ENCODE peak calls at places on chromosomes 5 and 9, in five cellular contexts. One of them, this sample, is unnamed. For H3K4me1, the result is how much of the 10 kb centered on the place peaks cover.

GRCh38 chr9:127119319-127119709 is 3.1 kb downstream of the ANGPTL2 start:
- DNase-seq in CD8-positive, alpha-beta T cell: no peak
- DNase-seq in K562: no peak
- DNase-seq in ovary: no peak
- DNase-seq in transverse colon: no peak
- DNase-seq in this sample: no peak

GRCh38 chr9:15670884-15671283 is 118.0 kb downstream of the CCDC171 start:
- DNase-seq in CD8-positive, alpha-beta T cell: no peak
- DNase-seq in K562: no peak
- DNase-seq in ovary: no peak
- DNase-seq in transverse colon: no peak
- DNase-seq in this sample: no peak

GRCh38 chr5:53364098-53364497 is 116.3 kb upstream of the FST start:
- DNase-seq in CD8-positive, alpha-beta T cell: no peak
- DNase-seq in K562: no peak
- DNase-seq in ovary: no peak
- DNase-seq in transverse colon: no peak
- DNase-seq in this sample: no peak

GRCh38 chr5:126351138-126351537 is 72.1 kb upstream of the GRAMD2B start:
- DNase-seq in CD8-positive, alpha-beta T cell: no peak
- DNase-seq in K562: no peak
- DNase-seq in ovary: no peak
- DNase-seq in transverse colon: no peak
- DNase-seq in this sample: no peak

GRCh38 chr5:107743357-107744000 is 72.7 kb upstream of the EFNA5 start:
- DNase-seq in CD8-positive, alpha-beta T cell: no peak
- DNase-seq in K562: no peak
- DNase-seq in ovary: no peak
- DNase-seq in transverse colon: no peak
- DNase-seq in this sample: no peak

GRCh38 chr5:93967923-93968322 is 226.5 kb upstream of the POU5F2 start:
- DNase-seq in CD8-positive, alpha-beta T cell: no peak
- DNase-seq in K562: no peak
- DNase-seq in ovary: no peak
- DNase-seq in transverse colon: no peak
- DNase-seq in this sample: no peak

GRCh38 chr9:114039484-114039883 is 38.6 kb downstream of the AMBP start:
- DNase-seq in CD8-positive, alpha-beta T cell: no peak
- DNase-seq in K562: no peak
- DNase-seq in ovary: no peak
- DNase-seq in transverse colon: no peak
- DNase-seq in this sample: peak

GRCh38 chr5:139543423-139543991 is 17.6 kb upstream of the UBE2D2 start:
- DNase-seq in CD8-positive, alpha-beta T cell: peak
- DNase-seq in K562: peak
- DNase-seq in ovary: no peak
- DNase-seq in transverse colon: peak
- DNase-seq in this sample: peak

GRCh38 chr5:73448451-73449136 is at the start of gene FOXD1:
- DNase-seq in CD8-positive, alpha-beta T cell: no peak
- DNase-seq in K562: peak
- DNase-seq in ovary: peak
- DNase-seq in transverse colon: peak
- DNase-seq in this sample: no peak

GRCh38 chr5:42756630-42757601 is at the start of gene CCDC152:
- DNase-seq in CD8-positive, alpha-beta T cell: peak
- DNase-seq in K562: peak
- DNase-seq in ovary: peak
- DNase-seq in transverse colon: no peak
- DNase-seq in this sample: no peak

GRCh38 chr5:142861011-142861410 is 90.8 kb downstream of the ARHGAP26 start:
- DNase-seq in CD8-positive, alpha-beta T cell: no peak
- DNase-seq in K562: no peak
- DNase-seq in ovary: no peak
- DNase-seq in transverse colon: no peak
- DNase-seq in this sample: no peak

GRCh38 chr9:96203867-96204412 is 98.0 kb downstream of the HSD17B3 start:
- DNase-seq in CD8-positive, alpha-beta T cell: no peak
- DNase-seq in K562: no peak
- DNase-seq in ovary: no peak
- DNase-seq in transverse colon: no peak
- DNase-seq in this sample: no peak

GRCh38 chr5:151094054-151094858 is 13.4 kb upstream of the TNIP1 start:
- DNase-seq in CD8-positive, alpha-beta T cell: peak
- DNase-seq in K562: no peak
- DNase-seq in ovary: no peak
- DNase-seq in transverse colon: peak
- DNase-seq in this sample: no peak

GRCh38 chr5:148014276-148014675 is 49.5 kb upstream of the SPINK5 start:
- DNase-seq in CD8-positive, alpha-beta T cell: no peak
- DNase-seq in K562: no peak
- DNase-seq in ovary: no peak
- DNase-seq in transverse colon: no peak
- DNase-seq in this sample: no peak

GRCh38 chr5:136174021-136174659 is 18.8 kb downstream of the SMIM32 start:
- DNase-seq in CD8-positive, alpha-beta T cell: no peak
- DNase-seq in K562: peak
- DNase-seq in ovary: no peak
- DNase-seq in transverse colon: no peak
- DNase-seq in this sample: no peak

GRCh38 chr9:114030364-114030763 is 47.7 kb downstream of the AMBP start:
- DNase-seq in CD8-positive, alpha-beta T cell: no peak
- DNase-seq in K562: no peak
- DNase-seq in ovary: no peak
- DNase-seq in transverse colon: no peak
- DNase-seq in this sample: peak

GRCh38 chr5:76927961-76928360 is 24.9 kb upstream of the CRHBP start:
- DNase-seq in CD8-positive, alpha-beta T cell: no peak
- DNase-seq in K562: no peak
- DNase-seq in ovary: no peak
- DNase-seq in transverse colon: no peak
- DNase-seq in this sample: no peak

GRCh38 chr9:136011703-136012496 is 50.7 kb upstream of the UBAC1 start:
- DNase-seq in CD8-positive, alpha-beta T cell: no peak
- DNase-seq in K562: peak
- DNase-seq in ovary: peak
- DNase-seq in transverse colon: peak
- DNase-seq in this sample: peak

GRCh38 chr9:128587453-128587852 is 35.1 kb downstream of the SPTAN1 start:
- DNase-seq in CD8-positive, alpha-beta T cell: peak
- DNase-seq in K562: no peak
- DNase-seq in ovary: no peak
- DNase-seq in transverse colon: no peak
- DNase-seq in this sample: no peak

GRCh38 chr9:110160163-110160562 is 47.8 kb downstream of the C9orf152 start:
- DNase-seq in CD8-positive, alpha-beta T cell: no peak
- DNase-seq in K562: no peak
- DNase-seq in ovary: no peak
- DNase-seq in transverse colon: no peak
- DNase-seq in this sample: no peak

DNA sequence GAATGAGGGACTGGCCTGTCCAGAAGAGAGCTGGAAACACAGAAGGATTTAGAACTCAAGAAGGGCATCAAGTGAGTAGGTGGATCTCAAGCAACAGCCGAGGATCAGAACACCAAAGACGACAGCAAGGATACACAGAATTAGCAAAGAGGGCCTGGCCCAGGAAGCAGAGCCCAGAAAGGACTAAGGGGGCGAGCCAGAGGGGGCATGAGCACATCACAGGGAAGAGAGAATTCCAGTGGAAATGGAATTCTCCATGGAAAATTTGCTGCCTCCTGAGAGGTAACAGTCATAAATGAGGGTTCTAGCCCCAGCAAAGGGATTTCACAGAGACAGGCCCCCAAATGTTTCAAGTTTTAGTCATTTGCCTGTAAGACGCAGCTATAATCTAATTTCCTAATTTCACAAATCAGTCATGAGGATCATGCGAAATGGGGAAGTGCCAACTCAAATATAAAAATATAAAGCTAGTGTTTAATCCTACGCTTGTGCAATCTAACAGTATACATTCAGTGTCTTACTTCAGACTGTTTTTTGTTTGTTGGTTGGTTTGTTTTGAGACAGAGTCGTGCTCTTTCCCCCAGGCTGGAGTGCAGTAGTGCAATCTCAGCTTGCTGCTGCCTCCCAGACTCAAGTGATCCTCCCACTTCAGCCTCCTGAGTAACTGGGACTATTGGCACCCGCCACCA is 46.7 kb downstream of the FNBP1 start:
- DNase-seq in CD8-positive, alpha-beta T cell: no peak
- DNase-seq in K562: no peak
- DNase-seq in ovary: no peak
- DNase-seq in transverse colon: no peak
- DNase-seq in this sample: no peak
- H3K27ac ChIP-seq in CD8-positive, alpha-beta T cell: peak
- H3K27ac ChIP-seq in K562: peak
- H3K27ac ChIP-seq in ovary: no peak
- H3K27ac ChIP-seq in transverse colon: peak
- H3K27ac ChIP-seq in this sample: peak

DNA sequence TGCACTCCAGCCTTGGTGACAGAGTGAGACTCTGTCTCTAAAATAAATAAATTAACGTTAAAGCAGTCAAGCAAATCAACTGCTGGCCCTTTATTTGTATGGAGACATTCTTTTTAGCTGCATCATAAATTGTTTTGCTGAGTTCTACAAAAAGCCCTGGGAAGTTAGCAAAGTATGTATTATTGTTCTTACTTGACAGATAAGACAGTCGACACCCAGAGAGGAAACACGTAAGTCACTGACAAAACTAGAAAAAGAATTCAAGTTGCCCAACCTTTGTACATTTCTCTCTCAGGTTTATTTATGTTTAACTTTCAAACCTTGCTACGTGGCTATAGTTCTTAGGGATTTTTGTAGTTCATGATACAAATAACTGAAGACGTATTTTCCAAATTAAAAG is 40.4 kb upstream of the MACIR start:
- DNase-seq in CD8-positive, alpha-beta T cell: no peak
- DNase-seq in K562: no peak
- DNase-seq in ovary: no peak
- DNase-seq in transverse colon: no peak
- DNase-seq in this sample: no peak
- H3K4me3 ChIP-seq in CD8-positive, alpha-beta T cell: no peak
- H3K4me3 ChIP-seq in K562: no peak
- H3K4me3 ChIP-seq in ovary: no peak
- H3K4me3 ChIP-seq in transverse colon: no peak
- H3K4me3 ChIP-seq in this sample: no peak

DNA sequence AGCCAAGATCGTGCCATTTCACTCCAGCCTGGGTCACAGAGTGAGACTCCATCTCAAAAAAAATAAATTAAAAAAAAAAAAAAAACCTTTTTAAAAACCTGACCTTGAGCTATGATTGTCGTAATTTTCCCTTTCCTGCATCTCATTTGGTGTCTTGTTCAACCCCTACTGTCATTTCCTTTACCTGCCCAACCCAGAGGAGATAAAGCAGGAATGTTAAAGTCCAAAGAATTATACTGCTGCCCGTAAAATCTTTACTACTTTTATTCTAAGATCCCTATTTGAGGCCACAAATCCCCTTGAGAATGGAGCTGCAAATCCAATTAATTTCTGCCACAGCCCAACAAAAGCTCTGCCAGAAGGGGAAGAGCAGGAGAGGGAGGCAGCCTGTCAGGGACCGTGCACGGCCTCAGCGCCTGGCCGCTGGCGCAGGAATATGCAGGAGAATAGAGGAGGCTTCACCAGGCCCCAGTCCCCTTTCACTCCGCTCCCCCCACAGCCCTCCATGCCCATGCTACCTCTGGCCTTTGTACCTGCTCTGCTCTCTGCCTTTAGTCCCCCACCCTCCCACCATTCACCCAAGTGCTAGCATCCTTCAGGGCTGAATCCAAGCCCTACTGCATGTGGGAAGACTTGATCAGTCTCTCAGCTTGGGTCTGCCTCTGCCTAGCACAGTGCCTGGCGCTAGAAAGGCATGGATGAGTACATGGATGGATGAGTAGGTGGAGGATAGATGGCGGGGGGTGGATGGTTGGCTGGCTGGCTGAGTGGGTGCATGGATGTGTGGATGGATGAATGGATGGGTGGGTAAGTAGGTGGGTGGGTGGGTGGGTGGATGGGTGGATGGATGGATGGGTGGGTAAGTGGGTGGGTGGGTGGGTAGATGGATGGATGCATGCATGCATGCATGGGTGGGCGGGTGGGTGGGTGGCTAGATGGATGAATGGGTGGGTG is 99.8 kb upstream of the SARDH start:
- DNase-seq in CD8-positive, alpha-beta T cell: no peak
- DNase-seq in K562: no peak
- DNase-seq in ovary: no peak
- DNase-seq in transverse colon: no peak
- DNase-seq in this sample: no peak
- H3K4me1 ChIP-seq in CD8-positive, alpha-beta T cell: under half
- H3K4me1 ChIP-seq in K562: under half
- H3K4me1 ChIP-seq in ovary: under half
- H3K4me1 ChIP-seq in transverse colon: under half
- H3K4me1 ChIP-seq in this sample: under half

GRCh38 chr9:121009657-121010056 is 40.4 kb downstream of the C5 start:
- DNase-seq in CD8-positive, alpha-beta T cell: no peak
- DNase-seq in K562: no peak
- DNase-seq in ovary: no peak
- DNase-seq in transverse colon: no peak
- DNase-seq in this sample: no peak
- H3K27ac ChIP-seq in CD8-positive, alpha-beta T cell: no peak
- H3K27ac ChIP-seq in K562: no peak
- H3K27ac ChIP-seq in ovary: no peak
- H3K27ac ChIP-seq in transverse colon: no peak
- H3K27ac ChIP-seq in this sample: no peak

DNA sequence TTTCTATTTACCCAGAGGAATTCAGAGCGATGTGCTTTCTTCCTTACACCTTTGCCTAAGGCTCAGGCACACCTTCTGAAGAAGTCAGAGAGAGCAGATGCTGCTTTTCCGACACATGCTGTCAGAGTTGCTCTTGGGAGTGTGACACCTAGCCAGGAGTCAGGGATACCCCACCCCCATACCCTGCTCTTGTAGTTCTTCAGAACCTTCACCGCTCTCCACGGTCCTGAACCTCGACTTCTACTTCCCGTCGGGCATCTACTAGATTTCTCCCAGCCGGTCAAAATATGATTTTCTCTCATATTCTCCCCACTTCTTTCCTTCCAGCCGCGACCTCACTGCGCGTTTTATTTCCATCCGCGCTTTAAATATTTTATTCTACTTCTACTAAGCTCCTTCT is 1.7 kb downstream of the GRIN3A start:
- DNase-seq in CD8-positive, alpha-beta T cell: no peak
- DNase-seq in K562: peak
- DNase-seq in ovary: peak
- DNase-seq in transverse colon: no peak
- DNase-seq in this sample: no peak
- H3K4me3 ChIP-seq in CD8-positive, alpha-beta T cell: no peak
- H3K4me3 ChIP-seq in K562: no peak
- H3K4me3 ChIP-seq in ovary: no peak
- H3K4me3 ChIP-seq in transverse colon: no peak
- H3K4me3 ChIP-seq in this sample: no peak

GRCh38 chr5:145683426-145683825 is 151.7 kb downstream of the PRELID2 start:
- DNase-seq in CD8-positive, alpha-beta T cell: no peak
- DNase-seq in K562: no peak
- DNase-seq in ovary: no peak
- DNase-seq in transverse colon: no peak
- DNase-seq in this sample: no peak

GRCh38 chr5:145685417-145685816 is 149.7 kb downstream of the PRELID2 start:
- DNase-seq in CD8-positive, alpha-beta T cell: no peak
- DNase-seq in K562: no peak
- DNase-seq in ovary: no peak
- DNase-seq in transverse colon: no peak
- DNase-seq in this sample: no peak

GRCh38 chr5:145687943-145688342 is 147.2 kb downstream of the PRELID2 start:
- DNase-seq in CD8-positive, alpha-beta T cell: no peak
- DNase-seq in K562: no peak
- DNase-seq in ovary: no peak
- DNase-seq in transverse colon: no peak
- DNase-seq in this sample: no peak

GRCh38 chr5:145689235-145689634 is 145.9 kb downstream of the PRELID2 start:
- DNase-seq in CD8-positive, alpha-beta T cell: no peak
- DNase-seq in K562: no peak
- DNase-seq in ovary: no peak
- DNase-seq in transverse colon: no peak
- DNase-seq in this sample: no peak
- H3K4me1 ChIP-seq in CD8-positive, alpha-beta T cell: under half
- H3K4me1 ChIP-seq in K562: under half
- H3K4me1 ChIP-seq in ovary: under half
- H3K4me1 ChIP-seq in transverse colon: under half
- H3K4me1 ChIP-seq in this sample: under half